ENCODE peak calls at places on chromosomes 2 and 18, in four cellular contexts. U, R, Y and F are unnamed samples.

GRCh38 chr2:216426938-216427337 is 14.7 kb downstream of the SMARCAL1 start:
- DNase-seq in Y (peak; percentile 38), R (no peak), U (peak; percentile 52), F (peak; percentile 18)

GRCh38 chr2:10433948-10434884 is 13.9 kb downstream of the ODC1 start:
- DNase-seq in Y (no peak), U (no peak), R (no peak), F (no peak)

GRCh38 chr18:58819051-58819450 is 45.6 kb upstream of the ZNF532 start:
- DNase-seq in Y (no peak), R (no peak), U (no peak), F (no peak)

GRCh38 chr2:143452817-143453462 is 323.7 kb downstream of the ARHGAP15 start:
- DNase-seq in Y (no peak), R (no peak), U (no peak), F (no peak)

GRCh38 chr18:46755315-46756171 is 1.3 kb downstream of the ST8SIA5 start:
- DNase-seq in U (no peak), Y (no peak), R (no peak), F (peak; percentile 56)

GRCh38 chr2:74694281-74694680 is 40.2 kb downstream of the SEMA4F start:
- DNase-seq in R (no peak), U (no peak), Y (peak; percentile 49), F (no peak)

GRCh38 chr18:67517224-67517765 is 775 bp upstream of the DSEL start:
- DNase-seq in U (no peak), Y (no peak), R (no peak), F (no peak)

GRCh38 chr2:26470601-26471260 is 7.2 kb downstream of the OTOF start:
- DNase-seq in R (no peak), Y (no peak), U (no peak), F (no peak)

GRCh38 chr2:86566828-86567205 is 3.6 kb upstream of the CHMP3 start:
- DNase-seq in U (no peak), R (no peak), Y (no peak), F (no peak)

GRCh38 chr2:25797607-25798488 is 80.4 kb downstream of the ASXL2 start:
- DNase-seq in Y (no peak), U (no peak), R (no peak), F (no peak)

GRCh38 chr2:37453024-37453423 is 108.6 kb downstream of the QPCT start:
- DNase-seq in R (no peak), Y (no peak), U (no peak), F (no peak)

GRCh38 chr2:96920801-96921560 is 51.1 kb upstream of the SEMA4C start:
- DNase-seq in U (no peak), Y (no peak), R (no peak), F (no peak)

GRCh38 chr2:179787601-179788000 is 73.8 kb downstream of the ZNF385B start:
- DNase-seq in Y (no peak), U (no peak), R (no peak), F (no peak)

GRCh38 chr2:212640428-212640827 is 101.8 kb upstream of the ERBB4 start:
- DNase-seq in R (peak; percentile 41), Y (peak; percentile 92), U (no peak), F (no peak)

GRCh38 chr2:96470636-96471035 is 34.5 kb downstream of the NEURL3 start:
- DNase-seq in Y (no peak), U (peak; percentile 17), R (no peak), F (no peak)

GRCh38 chr2:141499123-141499522 is 631.7 kb downstream of the LRP1B start:
- DNase-seq in Y (no peak), R (no peak), U (no peak), F (no peak)

GRCh38 chr2:4053769-4054493 is 350.6 kb downstream of the DCDC2C start:
- DNase-seq in Y (no peak), U (no peak), R (no peak), F (peak; percentile 11)

GRCh38 chr2:152694161-152694661 is 23.1 kb downstream of the PRPF40A start:
- DNase-seq in Y (peak; percentile 11), R (no peak), U (peak; percentile 89), F (no peak)

GRCh38 chr18:48228301-48228715 is 180.9 kb downstream of the ZBTB7C start:
- DNase-seq in R (no peak), U (no peak), Y (peak; percentile 15), F (no peak)

GRCh38 chr2:240435955-240436625 is 627 bp downstream of the GPC1 start:
- DNase-seq in Y (no peak), U (peak; percentile 25), R (no peak), F (peak; percentile 23)

GRCh38 chr2:232979871-232980461 is 33.1 kb downstream of the NGEF start:
- DNase-seq in U (peak; percentile 56), Y (peak; percentile 77), R (no peak), F (no peak)

GRCh38 chr2:2101924-2102323 is 229.2 kb downstream of the MYT1L start:
- DNase-seq in R (no peak), U (peak; percentile 52), Y (no peak), F (peak; percentile 56)

GRCh38 chr2:61726456-61727209 is 127.2 kb downstream of the FAM161A start:
- DNase-seq in U (no peak), Y (no peak), R (no peak), F (no peak)

GRCh38 chr2:18362696-18363095 is 197.8 kb downstream of the RDH14 start:
- DNase-seq in R (no peak), U (peak; percentile 95), Y (peak; percentile 58), F (no peak)

GRCh38 chr2:83967854-83968253 is 491.2 kb downstream of the SUCLG1 start:
- DNase-seq in U (no peak), R (no peak), Y (peak; percentile 49), F (no peak)

GRCh38 chr18:5058768-5059539 is 138.1 kb downstream of the AKAIN1 start:
- DNase-seq in R (no peak), U (no peak), Y (no peak), F (peak; percentile 17)

GRCh38 chr2:134815741-134816140 is 22.7 kb upstream of the ACMSD start:
- DNase-seq in Y (no peak), R (peak; percentile 82), U (no peak), F (no peak)

GRCh38 chr2:222965555-222965954 is 86.4 kb upstream of the KCNE4 start:
- DNase-seq in R (no peak), U (no peak), Y (no peak), F (no peak)

GRCh38 chr2:190714958-190715357 is 66.1 kb downstream of the NAB1 start:
- DNase-seq in R (no peak), U (peak; percentile 42), Y (peak; percentile 59), F (no peak)

GRCh38 chr2:31384351-31384750 is 30.2 kb downstream of the XDH start:
- DNase-seq in R (no peak), Y (peak; percentile 90), U (peak; percentile 90), F (no peak)

GRCh38 chr2:55961318-55961911 is 37.8 kb upstream of the EFEMP1 start:
- DNase-seq in R (no peak), U (peak; percentile 86), Y (peak; percentile 62), F (peak; percentile 54)

GRCh38 chr18:26473721-26474120 is 74.6 kb downstream of the KCTD1 start:
- DNase-seq in Y (no peak), U (no peak), R (no peak), F (no peak)

GRCh38 chr18:26470011-26470637 is 78.2 kb downstream of the KCTD1 start:
- DNase-seq in R (no peak), Y (no peak), U (no peak), F (no peak)

GRCh38 chr18:26474542-26474941 is 73.8 kb downstream of the KCTD1 start:
- DNase-seq in U (no peak), Y (no peak), R (no peak), F (no peak)

GRCh38 chr18:26471027-26471426 is 77.3 kb downstream of the KCTD1 start:
- DNase-seq in Y (no peak), U (peak; percentile 71), R (no peak), F (no peak)

GRCh38 chr18:26471826-26472225 is 76.5 kb downstream of the KCTD1 start:
- DNase-seq in R (no peak), U (no peak), Y (no peak), F (no peak)
- TF ChIP-seq CTCF in R (no peak), U (no peak), Y (no peak), F (no peak)

GRCh38 chr2:42808301-42808700 is 15.9 kb upstream of the HAAO start:
- DNase-seq in Y (no peak), U (no peak), R (no peak), F (no peak)

GRCh38 chr2:42809876-42810125 is 17.4 kb upstream of the HAAO start:
- DNase-seq in U (no peak), R (no peak), Y (peak; percentile 72), F (peak; percentile 77)

GRCh38 chr2:42806786-42807185 is 14.4 kb upstream of the HAAO start:
- DNase-seq in Y (no peak), U (no peak), R (no peak), F (no peak)

GRCh38 chr2:42810971-42811865 is 18.8 kb upstream of the HAAO start:
- DNase-seq in Y (no peak), R (no peak), U (peak; percentile 82), F (peak; percentile 73)

GRCh38 chr2:42809131-42809875 is 16.9 kb upstream of the HAAO start:
- DNase-seq in R (no peak), Y (no peak), U (peak; percentile 87), F (no peak)
- TF ChIP-seq CTCF in R (no peak), Y (peak; percentile 30), U (peak; percentile 39), F (no peak)

GRCh38 chr2:42810126-42810970 is 18.0 kb upstream of the HAAO start:
- DNase-seq in U (peak; percentile 98), R (peak; percentile 73), Y (peak; percentile 94), F (peak; percentile 96)
- TF ChIP-seq CTCF in U (no peak), R (no peak), Y (peak; percentile 4), F (no peak)

GRCh38 chr18:50582500-50582899 is 22.6 kb downstream of the MAPK4 start:
- DNase-seq in U (no peak), R (no peak), Y (no peak), F (no peak)

GRCh38 chr18:50581517-50581916 is 21.6 kb downstream of the MAPK4 start:
- DNase-seq in U (no peak), R (no peak), Y (no peak), F (no peak)

GRCh38 chr18:50590625-50591024 is 30.7 kb downstream of the MAPK4 start:
- DNase-seq in Y (no peak), U (no peak), R (no peak), F (no peak)

GRCh38 chr18:50586710-50587109 is 26.8 kb downstream of the MAPK4 start:
- DNase-seq in R (no peak), U (peak; percentile 7), Y (no peak), F (no peak)
- TF ChIP-seq CTCF in R (peak; percentile 40), U (no peak), Y (no peak), F (peak; percentile 51)